ENCODE peak calls at places on chromosomes 6 and 20, in eight cellular contexts. T is HCT116, N is GM23338, Q is GM23248, L is hepatocyte, K is PC-9, S is SK-N-SH, W is PC-3. C is an unnamed sample. For H3K9me2, the result is how much of the 10 kb centered on the place peaks cover.

GRCh38 chr6:160221423-160221822 is 37.2 kb downstream of the SLC22A2 start:
- DNase-seq in T (no peak), N (peak), Q (no peak), L (peak), K (no peak), S (no peak), W (peak), C (peak)

GRCh38 chr6:30752164-30752927 is 8.0 kb upstream of the IER3 start:
- DNase-seq in T (peak), N (no peak), Q (peak), L (peak), K (peak), S (peak), W (peak), C (no peak)

GRCh38 chr6:44411141-44411540 is 23.6 kb downstream of the CDC5L start:
- DNase-seq in T (no peak), N (no peak), Q (no peak), L (no peak), K (no peak), S (no peak), W (no peak), C (no peak)

GRCh38 chr20:10466325-10466724 is 31.2 kb downstream of the SLX4IP start:
- DNase-seq in T (no peak), N (peak), Q (no peak), L (no peak), K (no peak), S (no peak), W (no peak), C (no peak)

GRCh38 chr6:31952140-31952805 is 6.4 kb downstream of the CFB start:
- DNase-seq in T (no peak), N (peak), Q (peak), L (peak), K (peak), S (peak), W (peak), C (no peak)

GRCh38 chr20:3808141-3808479 is 12.0 kb downstream of the CDC25B start:
- DNase-seq in T (peak), N (peak), Q (peak), L (peak), K (peak), S (no peak), W (peak), C (no peak)

GRCh38 chr6:73854998-73855718 is 159.2 kb downstream of the CD109 start:
- DNase-seq in T (peak), N (peak), Q (peak), L (peak), K (no peak), S (peak), W (peak), C (peak)

GRCh38 chr6:134422426-134423231 is 104.7 kb upstream of the SGK1 start:
- DNase-seq in T (peak), N (no peak), Q (peak), L (no peak), K (peak), S (no peak), W (peak), C (no peak)

GRCh38 chr20:62802026-62802712 is 2.5 kb upstream of the OGFR start:
- DNase-seq in T (no peak), N (no peak), Q (no peak), L (no peak), K (no peak), S (no peak), W (no peak), C (no peak)

GRCh38 chr6:56786256-56786655 is 143.6 kb upstream of the DST start:
- DNase-seq in T (no peak), N (no peak), Q (no peak), L (no peak), K (no peak), S (no peak), W (no peak), C (no peak)

GRCh38 chr20:3318226-3318884 is 79.4 kb upstream of the SLC4A11 start:
- DNase-seq in T (no peak), N (no peak), Q (no peak), L (no peak), K (peak), S (no peak), W (peak), C (no peak)

GRCh38 chr6:43746613-43747101 is 23.4 kb upstream of the VEGFA start:
- DNase-seq in T (no peak), N (no peak), Q (no peak), L (no peak), K (no peak), S (peak), W (no peak), C (no peak)

GRCh38 chr6:511488-512137 is 120.1 kb downstream of the IRF4 start:
- DNase-seq in T (no peak), N (no peak), Q (no peak), L (no peak), K (no peak), S (no peak), W (no peak), C (no peak)

GRCh38 chr6:168083142-168083885 is 4.3 kb upstream of the FRMD1 start:
- DNase-seq in T (no peak), N (no peak), Q (no peak), L (no peak), K (no peak), S (no peak), W (no peak), C (no peak)

GRCh38 chr6:168086066-168086465 is 7.1 kb upstream of the FRMD1 start:
- DNase-seq in T (no peak), N (no peak), Q (no peak), L (no peak), K (no peak), S (no peak), W (no peak), C (no peak)

GRCh38 chr6:168081858-168082546 is 3.0 kb upstream of the FRMD1 start:
- DNase-seq in T (no peak), N (no peak), Q (no peak), L (no peak), K (no peak), S (no peak), W (no peak), C (no peak)

GRCh38 chr6:168086616-168087015 is 7.6 kb upstream of the FRMD1 start:
- DNase-seq in T (no peak), N (no peak), Q (no peak), L (no peak), K (no peak), S (no peak), W (no peak), C (no peak)

DNA sequence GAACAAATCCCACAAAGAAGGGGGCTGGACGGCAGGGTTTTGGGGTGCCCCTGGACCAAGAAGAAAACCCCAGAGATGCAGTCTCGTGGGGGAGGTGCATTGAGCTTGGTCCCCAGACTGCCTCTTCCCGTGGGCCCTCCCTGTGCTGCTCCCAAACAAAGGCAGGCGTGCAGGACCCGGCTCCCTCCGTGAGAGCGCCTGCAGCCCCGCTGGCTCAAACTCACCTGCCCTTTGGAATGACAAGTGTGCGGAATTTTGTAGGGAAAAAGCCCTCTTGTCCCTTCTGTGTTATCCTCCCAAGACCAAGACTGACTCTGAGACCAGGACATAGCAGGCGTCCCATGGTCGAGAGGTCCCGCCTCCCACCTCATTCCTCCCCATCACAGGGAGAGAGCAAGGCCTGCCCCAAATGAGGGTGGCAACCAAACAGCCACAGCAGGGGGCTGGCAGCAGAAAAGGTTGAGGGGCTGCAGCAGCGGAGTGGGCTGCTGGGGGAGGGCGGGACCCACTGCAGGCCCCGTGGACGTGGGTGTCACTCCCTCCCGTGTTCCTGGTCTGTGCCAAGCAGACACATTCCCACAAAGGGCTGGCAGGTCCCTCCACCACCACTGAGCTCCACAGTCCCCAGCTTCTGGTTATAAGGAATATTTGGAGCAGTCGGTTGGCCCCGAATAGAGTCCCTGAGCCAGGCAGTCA is 5.6 kb upstream of the FRMD1 start:
- DNase-seq in T (no peak), N (no peak), Q (no peak), L (no peak), K (no peak), S (no peak), W (no peak), C (no peak)
- H3K9me2 ChIP-seq in T (under half), N (under half), Q (under half), L (under half), K (under half), S (under half), W (under half), C (under half)

GRCh38 chr20:48697845-48698491 is 129.8 kb downstream of the PREX1 start:
- DNase-seq in T (no peak), N (no peak), Q (peak), L (peak), K (peak), S (peak), W (peak), C (no peak)
- H3K9me2 ChIP-seq in T (under half), N (under half), Q (under half), L (under half), K (under half), S (under half), W (under half), C (under half)

GRCh38 chr6:3405679-3406078 is 51.2 kb downstream of the SLC22A23 start:
- DNase-seq in T (no peak), N (no peak), Q (peak), L (peak), K (peak), S (no peak), W (peak), C (no peak)
- H3K9me2 ChIP-seq in T (under half), N (under half), Q (under half), L (under half), K (under half), S (under half), W (under half), C (under half)

GRCh38 chr6:64807785-64808184 is 899.2 kb downstream of the EYS start:
- DNase-seq in T (no peak), N (no peak), Q (no peak), L (no peak), K (no peak), S (no peak), W (no peak), C (no peak)
- H3K9me2 ChIP-seq in T (under half), N (under half), Q (under half), L (under half), K (under half), S (under half), W (under half), C (under half)

DNA sequence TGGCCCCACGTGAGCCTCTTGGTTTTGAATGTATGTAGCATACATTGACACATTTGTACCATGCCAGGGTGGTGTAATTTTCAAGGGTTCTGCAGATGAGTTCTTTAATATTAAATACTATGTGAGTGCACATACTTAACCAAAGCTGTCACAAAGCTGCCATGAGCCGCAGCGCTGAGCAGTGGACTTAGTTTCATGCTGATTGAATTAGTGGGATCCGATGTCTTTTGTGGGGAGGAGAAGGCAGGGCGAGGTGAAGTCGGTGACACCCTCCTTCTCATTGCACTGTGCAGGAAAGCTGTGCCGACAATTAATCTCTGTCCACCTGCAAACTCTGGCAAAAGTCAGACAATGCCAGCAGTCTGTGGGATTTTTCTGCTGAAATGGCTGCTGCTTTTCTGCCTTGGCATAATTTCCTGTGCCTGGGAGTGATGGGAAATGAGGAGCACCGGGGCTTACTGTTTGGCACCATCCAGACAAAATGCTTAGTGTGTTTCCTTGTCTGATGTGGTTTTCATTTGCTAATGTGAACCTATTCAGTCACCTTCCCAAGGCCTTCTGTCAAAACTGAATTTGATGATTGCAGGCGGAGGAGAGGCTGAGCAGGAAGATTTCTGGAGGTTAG is 56.2 kb downstream of the CDH4 start:
- DNase-seq in T (no peak), N (no peak), Q (peak), L (no peak), K (no peak), S (no peak), W (no peak), C (no peak)
- H3K9me2 ChIP-seq in T (under half), N (under half), Q (under half), L (under half), K (under half), S (under half), W (under half), C (under half)

DNA sequence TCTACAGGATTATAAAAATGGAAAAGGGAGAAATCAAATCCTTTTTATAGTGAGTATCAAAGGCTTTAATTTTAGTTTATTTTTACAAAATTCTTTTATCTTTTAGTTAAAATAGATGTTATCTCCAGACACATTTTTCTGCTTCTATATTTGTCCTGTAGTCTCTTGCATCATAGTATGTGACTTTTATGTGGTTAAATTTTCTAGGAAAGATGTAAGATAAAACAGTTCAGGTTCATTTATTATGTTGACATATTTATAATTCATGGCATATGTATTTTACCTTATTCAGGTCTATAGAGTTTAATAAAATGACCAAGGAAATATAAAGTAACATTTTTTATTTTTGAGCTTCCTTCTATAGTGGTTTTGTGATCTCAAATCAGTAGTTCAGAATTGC is 52.7 kb upstream of the PRL start:
- DNase-seq in T (no peak), N (no peak), Q (no peak), L (no peak), K (no peak), S (no peak), W (no peak), C (no peak)
- H3K9me2 ChIP-seq in T (under half), N (under half), Q (under half), L (under half), K (under half), S (under half), W (under half), C (under half)

GRCh38 chr20:40578961-40579360 is 110.1 kb downstream of the MAFB start:
- DNase-seq in T (no peak), N (no peak), Q (no peak), L (no peak), K (no peak), S (no peak), W (no peak), C (no peak)

GRCh38 chr20:40582531-40582930 is 106.5 kb downstream of the MAFB start:
- DNase-seq in T (no peak), N (no peak), Q (no peak), L (peak), K (no peak), S (no peak), W (no peak), C (no peak)

GRCh38 chr20:40584128-40584819 is 104.8 kb downstream of the MAFB start:
- DNase-seq in T (no peak), N (no peak), Q (no peak), L (no peak), K (no peak), S (no peak), W (no peak), C (no peak)

GRCh38 chr20:40583195-40583594 is 105.8 kb downstream of the MAFB start:
- DNase-seq in T (no peak), N (no peak), Q (no peak), L (no peak), K (no peak), S (no peak), W (no peak), C (no peak)

GRCh38 chr20:40579701-40580100 is 109.3 kb downstream of the MAFB start:
- DNase-seq in T (no peak), N (no peak), Q (no peak), L (no peak), K (no peak), S (no peak), W (no peak), C (no peak)
- H3K9me2 ChIP-seq in T (under half), N (under half), Q (under half), L (under half), K (under half), S (under half), W (under half), C (under half)

C was measured in MM.1S.